ENCODE peak calls at places on chromosomes 11 and 22, in ten cellular contexts. L is OCI-LY7, I is suprapubic skin, H is IMR-90, W is RWPE2, Z is MM.1S, S is heart right ventricle, T is psoas muscle, V is stomach, G is upper lobe of right lung. B is an unnamed sample. For H3K36me3, the result is how much of the 10 kb centered on the place peaks cover.

GRCh38 chr11:134273317-134273712 is 2.9 kb upstream of the GLB1L3 start:
- DNase-seq in I (no peak), H (no peak), T (no peak), S (no peak), G (no peak), Z (no peak), W (no peak), V (no peak), L (no peak), B (no peak)

GRCh38 chr11:1082346-1082727 is 7.7 kb downstream of the MUC2 start:
- DNase-seq in V (no peak), L (no peak), W (peak), S (no peak), H (no peak), G (peak), I (peak), Z (no peak), T (no peak), B (no peak)

GRCh38 chr11:64923151-64923661 is 1.3 kb upstream of the PPP2R5B start:
- DNase-seq in Z (no peak), L (no peak), G (no peak), W (no peak), V (no peak), S (no peak), T (no peak), I (no peak), H (no peak), B (no peak)

GRCh38 chr22:33717694-33718396 is 202.4 kb downstream of the LARGE1 start:
- DNase-seq in G (no peak), T (no peak), I (no peak), W (no peak), V (no peak), Z (no peak), L (no peak), S (peak), H (no peak), B (no peak)

GRCh38 chr11:134243913-134244312 is 9.2 kb downstream of the THYN1 start:
- DNase-seq in L (no peak), T (no peak), G (no peak), I (no peak), Z (no peak), S (no peak), W (no peak), V (no peak), H (no peak), B (no peak)

GRCh38 chr11:66970808-66971442 is 4.2 kb upstream of the C11orf86 start:
- DNase-seq in H (peak), S (no peak), I (no peak), T (peak), V (no peak), G (no peak), W (peak), L (no peak), Z (no peak), B (peak)

GRCh38 chr22:34236527-34236926 is 316.3 kb upstream of the LARGE1 start:
- DNase-seq in Z (peak), I (no peak), S (peak), G (no peak), L (no peak), V (no peak), H (no peak), T (peak), W (no peak), B (no peak)

GRCh38 chr11:67631853-67632174 is 2.1 kb upstream of the NUDT8 start:
- DNase-seq in T (no peak), V (no peak), G (no peak), H (no peak), I (no peak), W (no peak), L (no peak), S (no peak), Z (no peak), B (no peak)

GRCh38 chr11:134572741-134573675 is 161.0 kb upstream of the B3GAT1 start:
- DNase-seq in G (no peak), I (no peak), Z (no peak), T (no peak), V (no peak), W (no peak), L (no peak), S (no peak), H (no peak), B (no peak)

GRCh38 chr11:111310088-111310487 is 11.7 kb downstream of the POU2AF3 start:
- DNase-seq in L (no peak), W (no peak), Z (no peak), I (no peak), S (no peak), T (no peak), V (no peak), H (no peak), G (no peak), B (no peak)

GRCh38 chr11:87037450-87038234 is at the start of gene TMEM135:
- DNase-seq in Z (peak), G (peak), H (peak), S (peak), L (peak), I (peak), W (peak), V (peak), T (peak), B (peak)

GRCh38 chr22:22802346-22802970 is 85.2 kb upstream of the IGLL5 start:
- DNase-seq in I (no peak), V (no peak), S (no peak), Z (peak), G (no peak), W (no peak), L (peak), H (no peak), T (no peak), B (no peak)

GRCh38 chr11:79237676-79238075 is 203.2 kb downstream of the TENM4 start:
- DNase-seq in W (no peak), G (no peak), L (no peak), H (peak), I (no peak), T (no peak), S (peak), V (no peak), Z (no peak), B (peak)

GRCh38 chr22:41868556-41868955 is 35.7 kb downstream of the SREBF2 start:
- DNase-seq in H (no peak), Z (no peak), G (no peak), L (no peak), T (no peak), S (no peak), V (no peak), W (no peak), I (no peak), B (no peak)

GRCh38 chr11:9004310-9004945 is 627 bp upstream of the NRIP3 start:
- DNase-seq in S (no peak), H (no peak), V (no peak), Z (no peak), T (peak), G (peak), I (peak), L (no peak), W (no peak), B (no peak)

DNA sequence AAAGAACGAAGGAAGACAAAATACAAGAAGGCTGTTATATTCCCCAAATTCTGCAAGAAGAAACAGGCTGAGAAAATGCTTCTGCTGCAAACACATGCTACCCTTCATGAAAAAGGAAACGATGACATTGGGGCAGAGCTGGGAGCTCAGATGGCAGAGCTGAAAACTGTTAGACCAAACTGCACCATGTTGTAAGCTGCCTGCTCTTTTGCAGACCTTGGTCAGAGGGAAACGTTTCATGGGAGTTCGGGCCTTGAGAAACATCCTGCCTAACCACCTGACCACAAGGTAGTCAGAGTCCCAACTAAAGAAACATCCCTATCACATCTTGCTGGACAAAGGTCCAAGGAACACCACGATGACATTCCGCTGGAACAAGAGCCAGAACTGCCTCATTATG is 110.6 kb upstream of the CTSC start:
- DNase-seq in L (no peak), T (no peak), I (no peak), H (no peak), V (no peak), Z (no peak), G (no peak), S (no peak), W (no peak), B (no peak)
- H3K4me3 ChIP-seq in L (no peak), T (no peak), I (no peak), H (no peak), V (no peak), Z (no peak), G (no peak), S (no peak), W (no peak), B (no peak)

GRCh38 chr11:114604886-114605285 is 9.3 kb upstream of the NXPE4 start:
- DNase-seq in L (no peak), H (no peak), V (no peak), W (no peak), I (no peak), S (no peak), Z (no peak), T (no peak), G (no peak), B (no peak)

GRCh38 chr11:114605370-114605769 is 9.8 kb upstream of the NXPE4 start:
- DNase-seq in V (no peak), L (no peak), H (no peak), I (no peak), W (no peak), T (no peak), G (no peak), S (no peak), Z (no peak), B (no peak)

GRCh38 chr11:114604179-114604813 is 8.7 kb upstream of the NXPE4 start:
- DNase-seq in W (no peak), Z (no peak), S (no peak), T (no peak), H (no peak), I (no peak), V (no peak), L (no peak), G (no peak), B (no peak)

GRCh38 chr11:114607753-114608459 is 12.3 kb upstream of the NXPE4 start:
- DNase-seq in W (no peak), V (no peak), L (no peak), Z (no peak), S (no peak), H (no peak), T (no peak), I (no peak), G (no peak), B (no peak)

GRCh38 chr11:114606003-114606801 is 10.6 kb upstream of the NXPE4 start:
- DNase-seq in Z (no peak), I (no peak), H (peak), L (no peak), G (no peak), T (no peak), W (no peak), S (no peak), V (no peak), B (no peak)
- TF ChIP-seq CTCF in Z (peak), I (no peak), H (peak), L (no peak), G (no peak), T (no peak), W (no peak), S (no peak), V (no peak), B (no peak)

GRCh38 chr11:19816040-19816439 is 103.4 kb downstream of the NAV2 start:
- DNase-seq in L (no peak), I (no peak), Z (no peak), W (no peak), G (no peak), V (no peak), S (no peak), H (no peak), T (no peak), B (no peak)

GRCh38 chr11:19817265-19817851 is 104.7 kb downstream of the NAV2 start:
- DNase-seq in V (peak), T (no peak), L (no peak), G (no peak), W (no peak), I (no peak), S (no peak), H (no peak), Z (no peak), B (no peak)

GRCh38 chr11:19816817-19817216 is 104.2 kb downstream of the NAV2 start:
- DNase-seq in Z (no peak), W (no peak), H (no peak), I (no peak), G (no peak), V (no peak), S (no peak), L (no peak), T (no peak), B (no peak)

GRCh38 chr11:19819148-19819547 is 106.5 kb downstream of the NAV2 start:
- DNase-seq in V (no peak), Z (no peak), W (no peak), T (no peak), H (no peak), L (no peak), S (no peak), G (peak), I (no peak), B (no peak)

DNA sequence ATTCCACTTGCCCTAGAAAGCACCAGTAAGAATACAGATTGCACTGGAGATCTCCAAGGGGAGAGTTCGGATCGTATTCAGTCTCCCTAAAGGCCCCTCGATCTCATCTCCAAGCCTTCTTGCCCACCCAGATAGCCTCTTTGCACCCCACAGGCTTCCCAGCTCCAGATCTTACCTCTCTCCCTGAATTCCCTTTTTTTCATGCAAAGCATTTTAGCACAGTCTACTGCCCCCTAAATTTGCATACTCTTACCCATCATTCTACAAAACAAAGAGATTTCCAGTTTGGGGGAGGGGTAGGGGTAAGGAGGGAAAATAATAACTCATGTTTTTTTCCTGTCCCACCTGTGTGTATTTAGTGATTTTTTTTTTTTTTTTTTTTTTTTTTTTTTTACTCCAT is 105.2 kb downstream of the NAV2 start:
- DNase-seq in W (no peak), I (no peak), V (no peak), S (no peak), Z (no peak), G (no peak), H (no peak), T (no peak), L (no peak), B (no peak)
- H3K36me3 ChIP-seq in W (under half), I (under half), V (under half), S (under half), Z (under half), G (under half), H (under half), T (under half), L (under half), B (under half)

GRCh38 chr11:2884424-2884815 is 1.2 kb downstream of the CDKN1C start:
- DNase-seq in I (peak), G (peak), S (peak), L (no peak), W (no peak), V (peak), T (peak), H (no peak), Z (peak), B (no peak)

GRCh38 chr11:2883717-2884423 is 1.7 kb downstream of the CDKN1C start:
- DNase-seq in Z (peak), G (no peak), S (peak), V (no peak), H (no peak), W (no peak), T (peak), I (no peak), L (no peak), B (no peak)

GRCh38 chr11:2881974-2882362 is 3.6 kb downstream of the CDKN1C start:
- DNase-seq in Z (no peak), V (no peak), S (no peak), T (no peak), G (no peak), L (no peak), W (no peak), I (no peak), H (no peak), B (no peak)

GRCh38 chr11:2881076-2881973 is 4.2 kb downstream of the CDKN1C start:
- DNase-seq in W (no peak), V (no peak), H (no peak), G (no peak), L (no peak), Z (no peak), I (no peak), T (no peak), S (no peak), B (no peak)

DNA sequence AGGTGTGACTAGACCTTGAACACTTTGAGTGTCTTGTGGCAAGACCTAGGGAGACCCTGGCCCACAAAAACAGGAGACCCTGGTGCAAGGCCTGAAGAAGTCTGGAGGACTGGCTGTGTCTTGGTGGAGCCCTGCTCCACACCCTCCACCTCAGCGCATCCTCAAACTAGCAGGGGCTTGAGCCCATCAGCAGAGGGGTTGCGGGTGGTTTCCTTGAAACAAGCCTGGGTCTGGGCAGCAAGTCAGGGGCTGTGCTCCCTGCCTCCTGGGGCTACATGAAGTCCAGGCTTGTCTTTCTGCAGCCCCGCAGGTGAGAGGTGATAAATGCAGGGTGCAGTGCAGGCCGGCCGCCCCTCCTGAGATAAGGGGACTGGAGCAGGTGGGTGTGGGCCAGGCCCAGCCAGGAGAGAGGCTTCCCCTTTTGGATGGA is 2.9 kb downstream of the CDKN1C start:
- DNase-seq in L (no peak), V (no peak), W (no peak), S (no peak), G (no peak), I (no peak), T (no peak), H (no peak), Z (no peak), B (no peak)
- H3K4me3 ChIP-seq in L (no peak), V (peak), W (no peak), S (peak), G (peak), I (peak), T (peak), H (no peak), Z (no peak), B (no peak)

GRCh38 chr11:132126973-132127900 is 756.8 kb downstream of the NTM start:
- DNase-seq in T (peak), V (no peak), I (no peak), H (peak), L (no peak), W (no peak), Z (peak), S (peak), G (no peak), B (no peak)
- TF ChIP-seq CTCF in T (peak), V (no peak), I (no peak), H (peak), L (peak), W (peak), Z (peak), S (peak), G (peak), B (peak)

DNA sequence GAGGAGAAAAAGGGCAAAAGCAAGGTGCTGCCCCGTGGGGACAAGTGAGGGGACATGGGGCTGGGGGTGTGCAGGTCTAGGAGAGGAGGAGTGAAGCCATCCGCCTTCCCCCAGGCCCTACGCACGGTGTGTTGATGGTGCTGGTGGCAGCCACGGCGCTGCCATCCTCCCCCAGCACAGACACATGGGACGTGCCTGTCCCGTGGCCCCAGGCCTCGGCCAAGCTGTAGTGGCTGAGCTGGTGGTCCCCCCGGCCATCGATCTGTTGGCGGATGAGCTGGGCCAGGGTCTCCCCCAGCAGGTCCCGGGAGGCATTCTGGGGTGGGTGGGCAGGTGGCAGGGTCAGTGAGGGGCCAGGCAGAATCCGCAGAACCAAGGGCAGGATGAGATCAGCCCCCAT is 18.9 kb downstream of the GGT5 start:
- DNase-seq in W (no peak), I (no peak), T (no peak), L (no peak), H (no peak), G (no peak), V (no peak), S (no peak), Z (no peak), B (no peak)
- H3K36me3 ChIP-seq in W (under half), I (under half), T (under half), L (under half), H (under half), G (under half), V (under half), S (under half), Z (under half), B (under half)

GRCh38 chr11:62077136-62077535 is 46.7 kb upstream of the INCENP start:
- DNase-seq in V (no peak), G (no peak), H (peak), Z (no peak), T (no peak), L (no peak), W (no peak), I (no peak), S (no peak), B (no peak)

GRCh38 chr11:62082292-62082657 is 41.5 kb upstream of the INCENP start:
- DNase-seq in I (no peak), G (no peak), V (no peak), H (no peak), Z (no peak), T (no peak), W (no peak), S (no peak), L (no peak), B (no peak)

GRCh38 chr11:62081378-62082291 is 42.2 kb upstream of the INCENP start:
- DNase-seq in S (peak), T (peak), Z (peak), V (peak), H (peak), I (peak), G (peak), L (peak), W (no peak), B (peak)
- H3K4me3 ChIP-seq in S (no peak), T (no peak), Z (peak), V (no peak), H (no peak), I (no peak), G (no peak), L (no peak), W (no peak), B (no peak)

GRCh38 chr11:63682045-63682915 is 980 bp downstream of the RTN3 start:
- DNase-seq in S (peak), W (no peak), H (no peak), T (no peak), G (no peak), V (no peak), Z (no peak), L (peak), I (no peak), B (no peak)
- TF ChIP-seq CTCF in S (no peak), W (peak), H (no peak), T (no peak), G (no peak), V (no peak), Z (peak), L (peak), I (peak), B (peak)

DNA sequence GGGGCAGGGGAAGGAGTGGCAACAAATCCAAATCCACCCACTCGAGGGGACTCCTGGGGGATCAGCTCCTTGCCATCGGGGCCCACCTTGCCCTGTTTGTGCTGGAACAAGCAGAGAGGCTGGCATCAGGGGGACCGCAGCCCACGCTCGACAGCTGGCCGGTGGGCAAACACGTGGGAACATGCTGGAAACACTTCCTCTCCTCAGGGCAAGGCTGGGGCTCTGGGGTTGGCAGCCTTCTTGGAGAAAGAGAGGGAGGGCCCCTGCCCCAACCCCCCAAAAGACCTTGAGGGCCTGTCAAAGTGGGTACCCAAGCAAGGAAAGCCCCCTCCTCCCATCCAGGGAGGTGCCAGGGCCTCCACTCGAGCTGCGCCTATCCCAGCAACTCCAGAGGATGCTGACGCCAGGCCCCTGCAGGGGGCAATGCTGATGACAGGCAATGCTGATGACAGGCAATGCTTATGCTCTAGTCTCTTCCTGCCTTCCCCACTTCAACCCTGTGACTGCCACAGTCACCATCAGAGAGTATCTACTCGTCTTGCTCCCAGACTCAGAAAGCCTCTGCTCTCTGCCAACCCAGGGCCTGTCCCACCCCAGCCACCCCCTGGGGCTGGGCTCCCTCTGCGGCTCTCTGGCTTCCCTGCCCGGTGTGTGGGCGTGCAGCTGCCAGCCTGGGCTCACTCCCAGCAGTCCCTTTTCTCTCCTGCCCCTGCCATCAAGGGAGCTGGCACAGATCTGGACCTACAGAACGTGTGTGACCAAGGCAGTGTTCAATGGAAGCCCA is 6.0 kb downstream of the ESS2 start:
- DNase-seq in W (no peak), G (no peak), H (no peak), I (no peak), Z (no peak), T (no peak), V (no peak), S (no peak), L (no peak), B (no peak)
- H3K36me3 ChIP-seq in W (half or more), G (half or more), H (half or more), I (half or more), Z (under half), T (under half), V (half or more), S (under half), L (half or more), B (under half)

B was measured in kidney epithelial cell.